ENCODE peak calls at places on chromosome 6, in five cellular contexts. N, Y, L, U and O are unnamed samples.

GRCh38 chr6:11459002-11459658 is 78.4 kb upstream of the TMEM170B start:
- DNase-seq in N (no peak), Y (no peak), L (no peak), U (no peak), O (no peak)

GRCh38 chr6:52910091-52910490 is 593 bp upstream of the GSTA3 start:
- DNase-seq in N (no peak), Y (no peak), L (no peak), U (peak; percentile 52), O (no peak)

GRCh38 chr6:15283986-15284361 is 38.1 kb downstream of the JARID2 start:
- DNase-seq in N (no peak), Y (no peak), L (no peak), U (peak; percentile 28), O (no peak)

GRCh38 chr6:169795196-169795595 is 43.8 kb downstream of the ERMARD start:
- DNase-seq in N (no peak), Y (no peak), L (no peak), U (no peak), O (no peak)

GRCh38 chr6:17394192-17394611 is 807 bp downstream of the CAP2 start:
- DNase-seq in N (no peak), Y (peak; percentile 54), L (peak; percentile 65), U (peak; percentile 65), O (no peak)

GRCh38 chr6:111710439-111710838 is 104.8 kb upstream of the TRAF3IP2 start:
- DNase-seq in N (no peak), Y (no peak), L (no peak), U (no peak), O (no peak)

GRCh38 chr6:101716810-101717209 is 323.3 kb downstream of the GRIK2 start:
- DNase-seq in N (no peak), Y (no peak), L (no peak), U (no peak), O (no peak)

GRCh38 chr6:169898788-169899480 is 147.5 kb downstream of the ERMARD start:
- DNase-seq in N (no peak), Y (peak; percentile 13), L (no peak), U (no peak), O (no peak)

GRCh38 chr6:22364314-22364713 is 67.5 kb upstream of the PRL start:
- DNase-seq in N (no peak), Y (no peak), L (peak; percentile 6), U (no peak), O (no peak)

GRCh38 chr6:135722679-135723078 is 128.8 kb upstream of the PDE7B start:
- DNase-seq in N (no peak), Y (no peak), L (peak; percentile 87), U (peak; percentile 64), O (no peak)

GRCh38 chr6:129102741-129103140 is 219.8 kb downstream of the LAMA2 start:
- DNase-seq in N (no peak), Y (no peak), L (no peak), U (no peak), O (no peak)

GRCh38 chr6:34491091-34491430 is 25.2 kb downstream of the PACSIN1 start:
- DNase-seq in N (no peak), Y (peak; percentile 47), L (no peak), U (no peak), O (no peak)

GRCh38 chr6:162526960-162527359 is 200.6 kb downstream of the PRKN start:
- DNase-seq in N (no peak), Y (no peak), L (no peak), U (no peak), O (no peak)

GRCh38 chr6:71537717-71538116 is 249.1 kb downstream of the OGFRL1 start:
- DNase-seq in N (no peak), Y (no peak), L (no peak), U (peak; percentile 26), O (no peak)

GRCh38 chr6:170480045-170480714 is 72.9 kb downstream of the PSMB1 start:
- DNase-seq in N (no peak), Y (peak; percentile 20), L (peak; percentile 26), U (no peak), O (no peak)

GRCh38 chr6:21754891-21755290 is 161.3 kb downstream of the SOX4 start:
- DNase-seq in N (no peak), Y (no peak), L (peak; percentile 73), U (no peak), O (no peak)

GRCh38 chr6:12150812-12151432 is 138.8 kb downstream of the HIVEP1 start:
- DNase-seq in N (peak; percentile 12), Y (peak; percentile 77), L (no peak), U (no peak), O (peak; percentile 1)

GRCh38 chr6:28258877-28259777 is at the start of gene NKAPL:
- DNase-seq in N (peak; percentile 50), Y (peak; percentile 75), L (peak; percentile 66), U (no peak), O (peak; percentile 52)

GRCh38 chr6:98036344-98036743 is 753.3 kb upstream of the MMS22L start:
- DNase-seq in N (no peak), Y (no peak), L (no peak), U (no peak), O (no peak)

GRCh38 chr6:148501178-148501590 is 158.5 kb downstream of the SASH1 start:
- DNase-seq in N (no peak), Y (no peak), L (peak; percentile 90), U (peak; percentile 63), O (no peak)